ENCODE peak calls at places on chromosomes 2 and 18, in seven cellular contexts. One of them, this sample, is unnamed.

GRCh38 chr18:80218341-80219227 is 28.7 kb downstream of the PARD6G start:
- DNase-seq in H9: no peak
- DNase-seq in H1: peak
- DNase-seq in trophoblast cell: no peak
- DNase-seq in IMR-90: no peak
- DNase-seq in neuronal stem cell: no peak
- DNase-seq in mesendoderm: no peak
- DNase-seq in this sample: no peak

GRCh38 chr2:72915907-72916742 is 1.2 kb upstream of the EMX1 start:
- DNase-seq in H1: peak
- DNase-seq in H9: peak
- DNase-seq in trophoblast cell: peak
- DNase-seq in IMR-90: no peak
- DNase-seq in neuronal stem cell: peak
- DNase-seq in mesendoderm: peak
- DNase-seq in this sample: peak

GRCh38 chr18:24414349-24415003 is 12.0 kb upstream of the IMPACT start:
- DNase-seq in IMR-90: no peak
- DNase-seq in trophoblast cell: no peak
- DNase-seq in mesendoderm: no peak
- DNase-seq in H9: no peak
- DNase-seq in H1: no peak
- DNase-seq in neuronal stem cell: no peak
- DNase-seq in this sample: no peak

GRCh38 chr2:269356-270030 is 4.7 kb downstream of the ACP1 start:
- DNase-seq in H9: no peak
- DNase-seq in IMR-90: no peak
- DNase-seq in trophoblast cell: no peak
- DNase-seq in H1: no peak
- DNase-seq in mesendoderm: no peak
- DNase-seq in neuronal stem cell: no peak
- DNase-seq in this sample: no peak

GRCh38 chr2:189328451-189329249 is 112.6 kb upstream of the WDR75 start:
- DNase-seq in H9: no peak
- DNase-seq in H1: no peak
- DNase-seq in neuronal stem cell: no peak
- DNase-seq in mesendoderm: no peak
- DNase-seq in trophoblast cell: no peak
- DNase-seq in IMR-90: peak
- DNase-seq in this sample: no peak

GRCh38 chr2:98703738-98704137 is 27.2 kb downstream of the MGAT4A start:
- DNase-seq in H9: no peak
- DNase-seq in neuronal stem cell: no peak
- DNase-seq in trophoblast cell: no peak
- DNase-seq in H1: no peak
- DNase-seq in IMR-90: no peak
- DNase-seq in mesendoderm: no peak
- DNase-seq in this sample: no peak

GRCh38 chr2:149586063-149586462 is 1.5 kb downstream of the MMADHC start:
- DNase-seq in trophoblast cell: no peak
- DNase-seq in neuronal stem cell: no peak
- DNase-seq in mesendoderm: peak
- DNase-seq in H1: no peak
- DNase-seq in H9: no peak
- DNase-seq in IMR-90: no peak
- DNase-seq in this sample: no peak

GRCh38 chr2:71460056-71460455 is 6.7 kb downstream of the DYSF start:
- DNase-seq in trophoblast cell: no peak
- DNase-seq in mesendoderm: no peak
- DNase-seq in H9: no peak
- DNase-seq in H1: peak
- DNase-seq in IMR-90: no peak
- DNase-seq in neuronal stem cell: no peak
- DNase-seq in this sample: no peak

GRCh38 chr18:62767321-62767720 is 52.0 kb downstream of the PHLPP1 start:
- DNase-seq in IMR-90: no peak
- DNase-seq in H9: no peak
- DNase-seq in neuronal stem cell: no peak
- DNase-seq in H1: no peak
- DNase-seq in mesendoderm: no peak
- DNase-seq in trophoblast cell: no peak
- DNase-seq in this sample: peak

GRCh38 chr18:75218524-75218923 is 7.9 kb downstream of the TSHZ1 start:
- DNase-seq in H9: no peak
- DNase-seq in neuronal stem cell: no peak
- DNase-seq in mesendoderm: no peak
- DNase-seq in trophoblast cell: no peak
- DNase-seq in H1: no peak
- DNase-seq in IMR-90: no peak
- DNase-seq in this sample: no peak

GRCh38 chr2:163828760-163829159 is 93.0 kb upstream of the FIGN start:
- DNase-seq in trophoblast cell: no peak
- DNase-seq in H9: no peak
- DNase-seq in neuronal stem cell: no peak
- DNase-seq in mesendoderm: no peak
- DNase-seq in H1: no peak
- DNase-seq in IMR-90: no peak
- DNase-seq in this sample: no peak

GRCh38 chr18:22228930-22229329 is 59.5 kb downstream of the GATA6 start:
- DNase-seq in IMR-90: peak
- DNase-seq in neuronal stem cell: no peak
- DNase-seq in H9: no peak
- DNase-seq in trophoblast cell: no peak
- DNase-seq in H1: no peak
- DNase-seq in mesendoderm: no peak
- DNase-seq in this sample: no peak

GRCh38 chr18:41906528-41907256 is 48.3 kb upstream of the PIK3C3 start:
- DNase-seq in neuronal stem cell: peak
- DNase-seq in trophoblast cell: no peak
- DNase-seq in IMR-90: peak
- DNase-seq in mesendoderm: peak
- DNase-seq in H1: no peak
- DNase-seq in H9: no peak
- DNase-seq in this sample: peak

GRCh38 chr18:23243178-23243577 is 107.9 kb downstream of the CABLES1 start:
- DNase-seq in mesendoderm: peak
- DNase-seq in trophoblast cell: no peak
- DNase-seq in H1: no peak
- DNase-seq in IMR-90: no peak
- DNase-seq in H9: peak
- DNase-seq in neuronal stem cell: no peak
- DNase-seq in this sample: no peak

GRCh38 chr2:154616659-154617058 is 81.8 kb upstream of the KCNJ3 start:
- DNase-seq in neuronal stem cell: no peak
- DNase-seq in H9: no peak
- DNase-seq in mesendoderm: no peak
- DNase-seq in trophoblast cell: no peak
- DNase-seq in H1: no peak
- DNase-seq in IMR-90: no peak
- DNase-seq in this sample: no peak

GRCh38 chr2:1024981-1025380 is 74.3 kb downstream of the SNTG2 start:
- DNase-seq in trophoblast cell: no peak
- DNase-seq in IMR-90: peak
- DNase-seq in H1: no peak
- DNase-seq in mesendoderm: no peak
- DNase-seq in neuronal stem cell: no peak
- DNase-seq in H9: no peak
- DNase-seq in this sample: no peak

GRCh38 chr18:46040747-46041104 is 31.3 kb downstream of the PSTPIP2 start:
- DNase-seq in IMR-90: no peak
- DNase-seq in trophoblast cell: no peak
- DNase-seq in mesendoderm: no peak
- DNase-seq in H9: no peak
- DNase-seq in neuronal stem cell: no peak
- DNase-seq in H1: no peak
- DNase-seq in this sample: no peak

GRCh38 chr2:46197672-46198071 is 99.5 kb upstream of the EPAS1 start:
- DNase-seq in neuronal stem cell: no peak
- DNase-seq in trophoblast cell: no peak
- DNase-seq in mesendoderm: no peak
- DNase-seq in IMR-90: no peak
- DNase-seq in H9: no peak
- DNase-seq in H1: no peak
- DNase-seq in this sample: no peak

GRCh38 chr2:105315314-105315713 is 14.2 kb downstream of the TGFBRAP1 start:
- DNase-seq in trophoblast cell: no peak
- DNase-seq in mesendoderm: no peak
- DNase-seq in neuronal stem cell: no peak
- DNase-seq in H1: no peak
- DNase-seq in H9: no peak
- DNase-seq in IMR-90: no peak
- DNase-seq in this sample: no peak

GRCh38 chr2:190404487-190404886 is 3.7 kb upstream of the MFSD6 start:
- DNase-seq in neuronal stem cell: no peak
- DNase-seq in IMR-90: peak
- DNase-seq in mesendoderm: peak
- DNase-seq in H1: no peak
- DNase-seq in trophoblast cell: peak
- DNase-seq in H9: no peak
- DNase-seq in this sample: no peak

GRCh38 chr2:62501059-62501458 is 4.9 kb downstream of the TMEM17 start:
- DNase-seq in H1: no peak
- DNase-seq in trophoblast cell: no peak
- DNase-seq in neuronal stem cell: no peak
- DNase-seq in mesendoderm: no peak
- DNase-seq in IMR-90: no peak
- DNase-seq in H9: no peak
- DNase-seq in this sample: no peak

GRCh38 chr2:7994397-7994951 is 687.4 kb upstream of the ID2 start:
- DNase-seq in mesendoderm: no peak
- DNase-seq in neuronal stem cell: no peak
- DNase-seq in H9: no peak
- DNase-seq in trophoblast cell: no peak
- DNase-seq in IMR-90: no peak
- DNase-seq in H1: no peak
- DNase-seq in this sample: no peak
- H3K27ac ChIP-seq in mesendoderm: no peak
- H3K27ac ChIP-seq in neuronal stem cell: no peak
- H3K27ac ChIP-seq in H9: no peak
- H3K27ac ChIP-seq in trophoblast cell: no peak
- H3K27ac ChIP-seq in IMR-90: no peak
- H3K27ac ChIP-seq in H1: no peak
- H3K27ac ChIP-seq in this sample: no peak

DNA sequence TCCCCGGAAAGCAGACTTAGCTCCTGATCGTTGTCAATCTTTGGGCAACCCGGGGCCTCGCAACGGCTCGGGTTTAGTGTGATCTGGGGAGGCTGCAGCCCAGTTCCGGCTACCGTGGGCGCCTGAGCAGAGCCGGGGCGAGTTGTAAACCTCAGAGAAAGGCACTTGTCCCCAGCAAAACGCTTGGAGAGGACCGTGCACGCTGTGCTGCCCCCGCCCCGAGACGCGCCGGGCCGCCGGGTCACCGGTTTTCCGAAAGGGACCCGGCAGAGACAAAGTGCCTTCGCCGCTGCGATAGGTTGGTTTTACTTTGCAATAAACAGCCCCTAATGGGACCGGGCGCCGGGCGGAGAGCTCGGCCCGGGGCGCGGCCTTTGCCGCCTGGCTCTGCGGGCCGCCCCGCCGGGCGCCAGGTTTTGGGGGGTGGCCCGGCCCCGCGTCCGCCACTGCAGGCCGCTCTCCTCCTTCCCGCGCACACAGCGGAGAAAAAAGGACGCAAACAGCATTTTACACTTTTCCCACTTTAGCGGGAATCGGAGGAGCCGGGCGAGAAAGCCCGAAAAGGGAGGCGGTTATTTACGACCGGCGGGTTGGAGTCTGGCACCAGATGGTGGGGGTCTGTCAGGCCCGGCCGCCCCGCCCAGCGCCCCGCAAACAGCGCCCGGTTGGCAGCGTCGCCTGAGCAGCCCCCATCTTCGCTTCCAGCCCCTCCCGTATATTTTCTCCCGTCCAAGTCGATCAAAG is 136.0 kb downstream of the INSIG2 start:
- DNase-seq in trophoblast cell: no peak
- DNase-seq in neuronal stem cell: peak
- DNase-seq in mesendoderm: peak
- DNase-seq in H1: peak
- DNase-seq in H9: peak
- DNase-seq in IMR-90: no peak
- DNase-seq in this sample: peak
- H3K9ac ChIP-seq in trophoblast cell: peak
- H3K9ac ChIP-seq in neuronal stem cell: peak
- H3K9ac ChIP-seq in mesendoderm: peak
- H3K9ac ChIP-seq in H1: peak
- H3K9ac ChIP-seq in H9: peak
- H3K9ac ChIP-seq in IMR-90: no peak
- H3K9ac ChIP-seq in this sample: peak

DNA sequence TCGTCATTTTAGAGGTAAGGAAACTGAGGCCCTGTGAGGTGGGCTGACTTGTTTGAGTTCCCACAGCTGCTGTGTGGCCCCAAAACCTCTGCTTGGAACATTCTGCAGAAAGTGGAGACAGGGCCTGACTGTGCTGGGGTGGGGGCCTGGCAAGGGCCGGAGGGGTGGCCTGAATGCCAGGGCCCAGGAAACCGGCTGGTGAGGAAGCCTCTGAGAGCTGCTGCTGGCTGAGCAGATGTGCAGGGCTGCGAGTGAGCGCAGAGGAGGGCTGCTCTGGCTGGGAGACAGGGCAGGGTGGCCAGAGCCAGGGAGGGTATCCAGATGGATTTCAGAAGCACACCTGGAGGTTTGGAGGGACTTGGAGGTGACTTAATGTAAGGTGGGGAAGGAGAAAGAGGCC is 29.9 kb upstream of the INHBB start:
- DNase-seq in neuronal stem cell: no peak
- DNase-seq in H9: no peak
- DNase-seq in mesendoderm: no peak
- DNase-seq in IMR-90: no peak
- DNase-seq in H1: no peak
- DNase-seq in trophoblast cell: no peak
- DNase-seq in this sample: no peak
- H2BK5ac ChIP-seq in neuronal stem cell: no peak
- H2BK5ac ChIP-seq in H9: no peak
- H2BK5ac ChIP-seq in mesendoderm: no peak
- H2BK5ac ChIP-seq in IMR-90: no peak
- H2BK5ac ChIP-seq in H1: no peak
- H2BK5ac ChIP-seq in trophoblast cell: no peak
- H2BK5ac ChIP-seq in this sample: no peak

GRCh38 chr2:9440058-9440727 is 16.7 kb downstream of the CPSF3 start:
- DNase-seq in mesendoderm: no peak
- DNase-seq in H1: no peak
- DNase-seq in IMR-90: peak
- DNase-seq in neuronal stem cell: no peak
- DNase-seq in trophoblast cell: no peak
- DNase-seq in H9: no peak
- DNase-seq in this sample: peak

GRCh38 chr2:9445089-9445488 is 21.6 kb downstream of the CPSF3 start:
- DNase-seq in trophoblast cell: no peak
- DNase-seq in mesendoderm: no peak
- DNase-seq in H1: no peak
- DNase-seq in H9: no peak
- DNase-seq in IMR-90: no peak
- DNase-seq in neuronal stem cell: no peak
- DNase-seq in this sample: no peak

GRCh38 chr2:9441556-9441955 is 18.1 kb downstream of the CPSF3 start:
- DNase-seq in H9: no peak
- DNase-seq in H1: no peak
- DNase-seq in IMR-90: peak
- DNase-seq in neuronal stem cell: no peak
- DNase-seq in mesendoderm: no peak
- DNase-seq in trophoblast cell: no peak
- DNase-seq in this sample: peak

GRCh38 chr2:9434484-9434883 is 11.0 kb downstream of the CPSF3 start:
- DNase-seq in IMR-90: peak
- DNase-seq in neuronal stem cell: no peak
- DNase-seq in mesendoderm: no peak
- DNase-seq in H9: no peak
- DNase-seq in H1: no peak
- DNase-seq in trophoblast cell: no peak
- DNase-seq in this sample: peak

GRCh38 chr2:9439536-9439935 is 16.1 kb downstream of the CPSF3 start:
- DNase-seq in IMR-90: peak
- DNase-seq in H9: no peak
- DNase-seq in trophoblast cell: no peak
- DNase-seq in H1: no peak
- DNase-seq in neuronal stem cell: no peak
- DNase-seq in mesendoderm: no peak
- DNase-seq in this sample: peak
- H3K27ac ChIP-seq in IMR-90: peak
- H3K27ac ChIP-seq in H9: no peak
- H3K27ac ChIP-seq in trophoblast cell: no peak
- H3K27ac ChIP-seq in H1: no peak
- H3K27ac ChIP-seq in neuronal stem cell: no peak
- H3K27ac ChIP-seq in mesendoderm: no peak
- H3K27ac ChIP-seq in this sample: no peak